ENCODE peak calls at places on chromosome 22, in nine cellular contexts. One of them, this sample, is unnamed.

GRCh38 chr22:42913874-42914510 is 56.9 kb upstream of the ARFGAP3 start:
- DNase-seq in lower lobe of right lung: no peak
- DNase-seq in aorta: no peak
- DNase-seq in psoas muscle: no peak
- DNase-seq in small intestine: peak; percentile 89
- DNase-seq in astrocyte: no peak
- DNase-seq in stomach: no peak
- DNase-seq in transverse colon: no peak
- DNase-seq in neuronal stem cell: no peak
- DNase-seq in this sample: no peak

GRCh38 chr22:26416670-26417270 is 12.3 kb upstream of the ASPHD2 start:
- DNase-seq in lower lobe of right lung: no peak
- DNase-seq in psoas muscle: no peak
- DNase-seq in transverse colon: no peak
- DNase-seq in small intestine: no peak
- DNase-seq in astrocyte: peak; percentile 84
- DNase-seq in neuronal stem cell: no peak
- DNase-seq in aorta: no peak
- DNase-seq in stomach: no peak
- DNase-seq in this sample: no peak

GRCh38 chr22:24683671-24684070 is 80.7 kb downstream of the GGT1 start:
- DNase-seq in small intestine: peak; percentile 74
- DNase-seq in astrocyte: peak; percentile 68
- DNase-seq in transverse colon: no peak
- DNase-seq in psoas muscle: no peak
- DNase-seq in neuronal stem cell: no peak
- DNase-seq in aorta: no peak
- DNase-seq in lower lobe of right lung: no peak
- DNase-seq in stomach: no peak
- DNase-seq in this sample: no peak

GRCh38 chr22:27004434-27004833 is 347.0 kb downstream of the MIAT start:
- DNase-seq in stomach: no peak
- DNase-seq in astrocyte: no peak
- DNase-seq in small intestine: peak; percentile 6
- DNase-seq in aorta: no peak
- DNase-seq in neuronal stem cell: no peak
- DNase-seq in transverse colon: no peak
- DNase-seq in psoas muscle: no peak
- DNase-seq in lower lobe of right lung: no peak
- DNase-seq in this sample: no peak

GRCh38 chr22:43512279-43512678 is 100.5 kb downstream of the MPPED1 start:
- DNase-seq in aorta: peak; percentile 13
- DNase-seq in small intestine: no peak
- DNase-seq in astrocyte: no peak
- DNase-seq in psoas muscle: no peak
- DNase-seq in stomach: no peak
- DNase-seq in transverse colon: no peak
- DNase-seq in lower lobe of right lung: peak; percentile 29
- DNase-seq in neuronal stem cell: no peak
- DNase-seq in this sample: no peak

GRCh38 chr22:27494821-27495220 is 306.7 kb downstream of the MN1 start:
- DNase-seq in small intestine: no peak
- DNase-seq in psoas muscle: no peak
- DNase-seq in neuronal stem cell: peak; percentile 90
- DNase-seq in astrocyte: no peak
- DNase-seq in stomach: no peak
- DNase-seq in lower lobe of right lung: no peak
- DNase-seq in aorta: no peak
- DNase-seq in transverse colon: no peak
- DNase-seq in this sample: peak; percentile 47

GRCh38 chr22:29314537-29315285 is 786 bp downstream of the RASL10A start:
- DNase-seq in psoas muscle: peak; percentile 54
- DNase-seq in small intestine: peak; percentile 32
- DNase-seq in neuronal stem cell: no peak
- DNase-seq in astrocyte: no peak
- DNase-seq in aorta: peak; percentile 73
- DNase-seq in stomach: no peak
- DNase-seq in lower lobe of right lung: peak; percentile 47
- DNase-seq in transverse colon: peak; percentile 39
- DNase-seq in this sample: peak; percentile 69

GRCh38 chr22:30681840-30682239 is 12.8 kb upstream of the OSBP2 start:
- DNase-seq in transverse colon: no peak
- DNase-seq in small intestine: no peak
- DNase-seq in stomach: no peak
- DNase-seq in aorta: no peak
- DNase-seq in psoas muscle: no peak
- DNase-seq in astrocyte: no peak
- DNase-seq in lower lobe of right lung: no peak
- DNase-seq in neuronal stem cell: no peak
- DNase-seq in this sample: no peak

GRCh38 chr22:36201630-36202312 is at the start of gene APOL4:
- DNase-seq in astrocyte: no peak
- DNase-seq in psoas muscle: peak; percentile 91
- DNase-seq in aorta: peak; percentile 88
- DNase-seq in small intestine: no peak
- DNase-seq in stomach: peak; percentile 70
- DNase-seq in neuronal stem cell: no peak
- DNase-seq in transverse colon: peak; percentile 66
- DNase-seq in lower lobe of right lung: peak; percentile 82
- DNase-seq in this sample: no peak

GRCh38 chr22:42964994-42965699 is 49.8 kb downstream of the PACSIN2 start:
- DNase-seq in small intestine: no peak
- DNase-seq in psoas muscle: no peak
- DNase-seq in lower lobe of right lung: no peak
- DNase-seq in stomach: no peak
- DNase-seq in astrocyte: no peak
- DNase-seq in transverse colon: no peak
- DNase-seq in neuronal stem cell: no peak
- DNase-seq in aorta: no peak
- DNase-seq in this sample: no peak

GRCh38 chr22:22691055-22691454 is 46.6 kb downstream of the GGTLC2 start:
- DNase-seq in psoas muscle: no peak
- DNase-seq in small intestine: no peak
- DNase-seq in neuronal stem cell: no peak
- DNase-seq in astrocyte: no peak
- DNase-seq in transverse colon: no peak
- DNase-seq in stomach: no peak
- DNase-seq in lower lobe of right lung: no peak
- DNase-seq in aorta: no peak
- DNase-seq in this sample: no peak

GRCh38 chr22:41619979-41620645 is 731 bp downstream of the DESI1 start:
- DNase-seq in aorta: peak; percentile 82
- DNase-seq in stomach: peak; percentile 51
- DNase-seq in astrocyte: no peak
- DNase-seq in transverse colon: peak; percentile 64
- DNase-seq in neuronal stem cell: peak; percentile 3
- DNase-seq in psoas muscle: peak; percentile 67
- DNase-seq in lower lobe of right lung: peak; percentile 67
- DNase-seq in small intestine: peak; percentile 43
- DNase-seq in this sample: peak; percentile 86

GRCh38 chr22:23708270-23708669 is 17.5 kb downstream of the RGL4 start:
- DNase-seq in small intestine: no peak
- DNase-seq in stomach: no peak
- DNase-seq in psoas muscle: no peak
- DNase-seq in astrocyte: no peak
- DNase-seq in aorta: no peak
- DNase-seq in neuronal stem cell: no peak
- DNase-seq in transverse colon: no peak
- DNase-seq in lower lobe of right lung: no peak
- DNase-seq in this sample: no peak

DNA sequence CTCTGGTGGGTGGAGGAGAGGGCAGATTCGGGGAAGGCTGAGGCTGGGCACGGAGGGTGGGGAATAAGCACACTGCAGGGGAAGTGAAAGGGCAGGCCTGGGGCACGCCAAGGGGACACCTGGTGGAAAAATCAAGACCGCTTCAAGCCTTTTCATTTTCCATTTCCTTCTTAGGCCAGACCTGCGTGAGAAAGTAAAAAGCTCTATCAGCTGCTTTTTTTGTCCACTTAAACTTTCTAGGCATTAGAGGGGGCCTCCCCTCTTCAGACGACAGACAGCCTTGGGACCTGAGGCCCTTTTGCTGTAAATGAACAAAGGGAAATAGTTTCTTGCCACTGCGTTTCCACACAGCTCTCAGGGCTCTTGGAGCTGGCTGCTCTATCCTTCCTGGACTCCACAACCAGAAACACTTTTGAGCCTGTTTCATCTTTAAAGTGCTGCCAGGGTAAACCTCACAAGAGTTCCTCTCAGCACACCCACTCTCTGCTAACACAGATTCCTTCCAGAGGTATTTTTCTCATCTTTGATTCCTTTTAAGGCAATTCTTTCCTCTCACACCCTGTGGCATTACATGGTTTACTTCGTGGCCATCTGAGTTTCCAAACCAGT is 25.0 kb upstream of the SERPIND1 start:
- DNase-seq in lower lobe of right lung: no peak
- DNase-seq in stomach: no peak
- DNase-seq in transverse colon: no peak
- DNase-seq in psoas muscle: no peak
- DNase-seq in neuronal stem cell: no peak
- DNase-seq in astrocyte: peak; percentile 81
- DNase-seq in small intestine: no peak
- DNase-seq in aorta: no peak
- DNase-seq in this sample: no peak
- H3K27ac ChIP-seq in lower lobe of right lung: peak overlapping the region; percentile 46
- H3K27ac ChIP-seq in stomach: peak overlapping the region; percentile 24
- H3K27ac ChIP-seq in transverse colon: no peak overlapping the region
- H3K27ac ChIP-seq in psoas muscle: no peak overlapping the region
- H3K27ac ChIP-seq in neuronal stem cell: no peak overlapping the region
- H3K27ac ChIP-seq in astrocyte: peak overlapping the region; percentile 41
- H3K27ac ChIP-seq in small intestine: no peak overlapping the region
- H3K27ac ChIP-seq in aorta: no peak overlapping the region
- H3K27ac ChIP-seq in this sample: peak overlapping the region; percentile 39

GRCh38 chr22:17927062-17927461 is 97.3 kb downstream of the MICAL3 start:
- DNase-seq in psoas muscle: no peak
- DNase-seq in stomach: no peak
- DNase-seq in lower lobe of right lung: no peak
- DNase-seq in small intestine: no peak
- DNase-seq in aorta: no peak
- DNase-seq in astrocyte: no peak
- DNase-seq in transverse colon: no peak
- DNase-seq in neuronal stem cell: no peak
- DNase-seq in this sample: no peak
- H3K4me1 ChIP-seq in psoas muscle: peaks cover 61% of the 10 kb centered on the region
- H3K4me1 ChIP-seq in stomach: peaks cover 47% of the 10 kb centered on the region
- H3K4me1 ChIP-seq in lower lobe of right lung: peaks cover 34% of the 10 kb centered on the region
- H3K4me1 ChIP-seq in small intestine: peaks cover 8% of the 10 kb centered on the region
- H3K4me1 ChIP-seq in aorta: peaks cover 6% of the 10 kb centered on the region
- H3K4me1 ChIP-seq in astrocyte: peaks cover 21% of the 10 kb centered on the region
- H3K4me1 ChIP-seq in transverse colon: peaks cover 48% of the 10 kb centered on the region
- H3K4me1 ChIP-seq in neuronal stem cell: peaks cover 4% of the 10 kb centered on the region
- H3K4me1 ChIP-seq in this sample: peaks cover 51% of the 10 kb centered on the region

DNA sequence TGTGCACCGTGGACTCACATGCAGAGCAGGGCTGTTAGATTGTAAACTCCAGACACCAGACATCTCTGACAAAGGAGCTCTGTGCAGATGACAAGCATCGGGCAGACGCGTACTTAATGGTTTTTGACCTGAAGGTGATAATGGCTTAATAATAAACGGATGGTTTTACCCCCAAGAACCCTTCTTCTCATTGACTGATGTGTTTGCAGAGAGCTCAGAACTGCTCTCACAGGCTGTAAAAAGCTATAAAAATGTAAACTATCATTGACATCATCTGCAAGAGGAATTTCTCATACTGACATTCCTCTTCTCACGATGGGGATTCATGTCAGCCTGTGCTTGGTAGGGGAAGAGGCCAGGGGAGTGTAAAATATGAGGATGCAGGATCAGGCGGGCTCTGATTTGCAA is 8.6 kb upstream of the ARHGAP8 start:
- DNase-seq in transverse colon: no peak
- DNase-seq in aorta: no peak
- DNase-seq in astrocyte: no peak
- DNase-seq in neuronal stem cell: no peak
- DNase-seq in psoas muscle: no peak
- DNase-seq in lower lobe of right lung: no peak
- DNase-seq in small intestine: no peak
- DNase-seq in stomach: no peak
- DNase-seq in this sample: no peak
- H3K36me3 ChIP-seq in transverse colon: no peaks in the 10 kb centered on the region
- H3K36me3 ChIP-seq in aorta: no peaks in the 10 kb centered on the region
- H3K36me3 ChIP-seq in astrocyte: no peaks in the 10 kb centered on the region
- H3K36me3 ChIP-seq in neuronal stem cell: no peaks in the 10 kb centered on the region
- H3K36me3 ChIP-seq in psoas muscle: no peaks in the 10 kb centered on the region
- H3K36me3 ChIP-seq in lower lobe of right lung: no peaks in the 10 kb centered on the region
- H3K36me3 ChIP-seq in small intestine: no peaks in the 10 kb centered on the region
- H3K36me3 ChIP-seq in stomach: no peaks in the 10 kb centered on the region
- H3K36me3 ChIP-seq in this sample: no peaks in the 10 kb centered on the region

DNA sequence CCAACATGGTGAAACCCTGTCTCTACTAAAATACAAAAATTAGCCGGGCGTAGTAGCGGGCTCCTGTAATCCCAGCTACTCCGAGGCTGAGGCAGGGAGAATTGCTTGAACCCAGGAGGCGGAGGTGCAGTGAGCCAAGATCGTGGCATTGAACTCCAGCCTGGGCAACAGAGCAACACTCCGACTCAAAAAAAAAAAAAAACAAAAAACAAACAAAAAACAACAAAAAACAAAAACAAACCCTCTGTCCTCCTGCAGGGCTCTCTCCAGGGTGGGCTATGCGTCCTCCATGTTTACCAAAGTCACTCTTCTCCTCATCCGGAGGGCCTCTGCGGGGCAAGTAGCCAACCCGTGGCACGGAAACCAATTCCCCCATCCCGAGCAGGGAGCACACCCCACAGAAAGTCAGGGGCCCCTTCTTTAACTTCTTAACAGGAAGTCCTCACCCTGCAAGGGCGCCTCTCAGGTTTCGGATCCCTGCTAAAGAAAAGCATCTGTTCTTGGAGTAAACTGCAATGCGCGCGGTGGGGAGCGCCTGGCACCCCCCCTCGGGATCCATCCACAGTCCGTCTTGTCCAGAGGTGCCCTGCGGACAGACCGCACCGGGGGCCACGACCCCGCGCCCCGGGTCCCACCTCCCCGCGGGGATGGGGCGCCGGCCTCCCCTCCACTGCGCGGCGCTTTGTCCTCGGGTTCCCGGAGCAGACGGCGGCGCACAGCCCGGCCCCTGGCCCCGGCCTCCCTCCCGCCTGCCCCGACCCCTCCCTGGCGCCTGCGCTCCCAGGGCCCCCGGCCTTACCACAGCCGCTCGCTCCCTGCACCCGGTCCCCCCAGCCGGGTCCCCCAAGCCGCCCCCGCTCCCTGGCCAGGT is 712 bp downstream of the CERK start:
- DNase-seq in small intestine: no peak
- DNase-seq in neuronal stem cell: no peak
- DNase-seq in stomach: no peak
- DNase-seq in aorta: peak; percentile 83
- DNase-seq in psoas muscle: peak; percentile 70
- DNase-seq in lower lobe of right lung: no peak
- DNase-seq in astrocyte: peak; percentile 22
- DNase-seq in transverse colon: peak; percentile 59
- DNase-seq in this sample: peak; percentile 90
- H3K27ac ChIP-seq in small intestine: peak overlapping the region; percentile 96
- H3K27ac ChIP-seq in neuronal stem cell: peak overlapping the region; percentile 56
- H3K27ac ChIP-seq in stomach: peak overlapping the region; percentile 95
- H3K27ac ChIP-seq in aorta: no peak overlapping the region
- H3K27ac ChIP-seq in psoas muscle: peak overlapping the region; percentile 96
- H3K27ac ChIP-seq in lower lobe of right lung: peak overlapping the region; percentile 84
- H3K27ac ChIP-seq in astrocyte: peak overlapping the region; percentile 42
- H3K27ac ChIP-seq in transverse colon: peak overlapping the region; percentile 94
- H3K27ac ChIP-seq in this sample: peak overlapping the region; percentile 89

This sample was measured in spleen.